ENCODE peak calls at places on chromosomes 11 and 22, in four cellular contexts. B is H9, L is lower lobe of right lung, U is MM.1S. E is an unnamed sample.

GRCh38 chr22:37534445-37534844 is 15.2 kb upstream of the CARD10 start:
- DNase-seq in B (no peak), U (no peak), L (no peak), E (no peak)

GRCh38 chr22:35174398-35174797 is 82.9 kb upstream of the HMGXB4 start:
- DNase-seq in L (no peak), B (no peak), U (no peak), E (no peak)

GRCh38 chr11:125304111-125304639 is 139.6 kb downstream of the PKNOX2 start:
- DNase-seq in U (no peak), B (no peak), L (no peak), E (no peak)

GRCh38 chr11:3231851-3232744 is at the start of gene MRGPRE:
- DNase-seq in L (peak), U (peak), B (peak), E (no peak)

GRCh38 chr22:49789289-49790141 is 38.2 kb downstream of the BRD1 start:
- DNase-seq in L (peak), U (no peak), B (no peak), E (no peak)

GRCh38 chr11:2891901-2892214 is 6.3 kb upstream of the CDKN1C start:
- DNase-seq in L (peak), U (no peak), B (no peak), E (no peak)

GRCh38 chr11:32469791-32470190 is 34.5 kb upstream of the WT1 start:
- DNase-seq in B (no peak), U (no peak), L (no peak), E (no peak)

GRCh38 chr22:38731703-38732161 is 24.1 kb downstream of the SUN2 start:
- DNase-seq in U (no peak), L (no peak), B (no peak), E (no peak)

GRCh38 chr11:83819936-83820549 is 533.9 kb upstream of the CCDC90B start:
- DNase-seq in L (no peak), B (no peak), U (peak), E (peak)

GRCh38 chr11:121886005-121886739 is 229.8 kb downstream of the BLID start:
- DNase-seq in U (no peak), B (no peak), L (no peak), E (no peak)

GRCh38 chr11:79691445-79691844 is 250.6 kb upstream of the TENM4 start:
- DNase-seq in B (no peak), L (no peak), U (no peak), E (no peak)

GRCh38 chr11:34105957-34106504 is 602 bp downstream of the NAT10 start:
- DNase-seq in B (no peak), L (no peak), U (no peak), E (no peak)

GRCh38 chr22:45496451-45496941 is 6.2 kb upstream of the FBLN1 start:
- DNase-seq in U (no peak), L (no peak), B (no peak), E (no peak)

GRCh38 chr11:8317164-8317563 is 53.5 kb upstream of the LMO1 start:
- DNase-seq in U (no peak), L (no peak), B (no peak), E (no peak)

GRCh38 chr22:49487950-49488349 is 339.7 kb downstream of the BRD1 start:
- DNase-seq in L (no peak), U (no peak), B (peak), E (no peak)

GRCh38 chr22:36237462-36238347 is 1.6 kb downstream of the APOL2 start:
- DNase-seq in U (peak), B (peak), L (no peak), E (peak)

DNA sequence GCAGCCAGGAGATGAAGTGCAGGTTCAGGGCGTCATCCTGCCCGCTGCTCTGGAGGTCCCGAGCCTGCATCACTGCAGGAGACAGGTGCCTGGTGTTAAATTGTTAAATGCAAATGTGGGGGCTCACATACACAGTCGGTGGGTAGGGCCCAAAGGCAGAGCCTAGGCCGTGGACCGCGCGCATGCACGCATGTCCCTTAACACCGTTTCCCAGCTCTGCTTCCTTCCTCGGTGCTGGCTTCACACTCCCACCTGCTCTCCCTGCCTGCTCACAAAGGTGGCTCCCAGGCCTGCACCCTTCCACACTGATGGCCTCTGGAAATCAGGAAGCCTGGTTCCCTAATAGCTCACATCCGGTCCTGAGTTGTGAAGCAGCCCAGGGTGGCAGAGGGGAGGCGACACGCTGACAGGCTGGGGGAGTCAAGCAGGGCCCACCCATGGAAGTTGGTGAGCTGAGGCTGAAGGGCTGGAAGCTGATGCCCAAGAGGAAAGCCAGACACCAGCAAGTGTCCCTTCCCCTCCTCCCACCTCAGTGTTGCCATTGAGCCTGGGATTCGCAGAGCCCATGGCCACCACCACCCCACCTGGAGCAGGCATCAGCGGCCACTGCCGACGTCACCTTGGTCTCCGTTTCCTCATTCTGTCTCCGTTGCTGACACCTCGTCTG is 13.7 kb upstream of the CTTN start:
- DNase-seq in U (no peak), L (no peak), B (no peak), E (no peak)
- TF ChIP-seq CTCF in U (no peak), L (no peak), B (no peak), E (no peak)

DNA sequence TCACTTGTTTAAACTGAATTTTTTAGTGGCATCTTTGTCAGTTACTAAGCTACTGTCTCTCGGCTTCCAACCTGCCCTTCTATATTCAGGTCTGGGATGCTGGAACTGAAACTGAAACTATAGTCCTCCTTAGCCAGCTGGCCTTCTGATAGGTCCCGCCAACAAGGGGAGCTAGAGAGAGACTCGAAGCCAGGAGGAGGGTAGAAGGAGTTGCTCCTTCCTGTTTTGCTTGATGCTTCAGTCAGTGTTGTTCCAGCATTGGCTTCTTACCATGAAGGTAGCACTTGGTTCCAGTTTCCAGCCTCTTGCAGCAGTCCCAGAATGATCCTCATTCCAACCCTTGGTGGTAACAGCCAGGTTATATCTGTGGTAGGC is 32.9 kb upstream of the HORMAD2 start:
- DNase-seq in B (peak), L (no peak), U (peak), E (peak)
- TF ChIP-seq CTCF in B (no peak), L (no peak), U (no peak), E (no peak)

GRCh38 chr11:11078344-11078743 is 220.5 kb upstream of the ZBED5 start:
- DNase-seq in U (no peak), L (no peak), B (no peak), E (no peak)
- TF ChIP-seq CTCF in U (no peak), L (no peak), B (peak), E (no peak)

DNA sequence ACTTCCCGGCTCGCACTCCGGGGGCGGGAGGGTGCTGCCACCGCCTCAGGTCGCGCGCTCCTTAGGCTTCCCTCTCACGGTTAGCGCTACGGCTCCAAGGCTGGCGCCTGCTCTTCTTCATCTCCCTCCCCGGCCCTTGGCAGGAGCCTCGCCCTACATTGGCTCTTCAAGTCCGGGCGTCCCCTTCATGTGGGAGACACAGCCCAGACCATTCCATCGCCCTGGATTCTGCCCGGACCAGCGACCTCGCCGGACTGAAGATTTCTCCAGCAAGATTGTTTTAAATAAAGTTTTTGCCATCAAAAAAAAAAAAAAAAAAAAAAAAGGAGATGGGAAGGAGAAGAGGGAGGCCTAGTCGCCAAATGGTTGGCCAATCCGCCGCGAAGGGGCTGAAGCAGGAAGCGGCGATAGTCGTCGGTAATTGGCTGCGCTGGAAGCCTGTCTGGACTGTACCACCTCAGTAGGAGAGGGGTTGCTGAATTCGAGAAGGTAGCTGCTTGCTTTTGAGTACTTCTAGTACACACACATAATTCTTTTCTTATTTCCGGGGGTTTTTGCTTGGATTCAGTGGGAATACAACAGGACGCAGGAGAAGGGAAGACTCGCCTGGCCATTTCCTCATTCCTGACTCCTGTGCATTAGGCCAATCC is 724 bp upstream of the ZDHHC5 start:
- DNase-seq in U (peak), L (peak), B (peak), E (peak)
- TF ChIP-seq CTCF in U (no peak), L (no peak), B (no peak), E (no peak)

GRCh38 chr11:92206441-92206840 is 18.2 kb upstream of the FAT3 start:
- DNase-seq in U (no peak), B (no peak), L (no peak), E (no peak)

GRCh38 chr11:92216789-92217188 is 7.8 kb upstream of the FAT3 start:
- DNase-seq in U (no peak), B (no peak), L (no peak), E (no peak)

GRCh38 chr11:92212530-92212929 is 12.1 kb upstream of the FAT3 start:
- DNase-seq in B (no peak), U (no peak), L (no peak), E (no peak)

DNA sequence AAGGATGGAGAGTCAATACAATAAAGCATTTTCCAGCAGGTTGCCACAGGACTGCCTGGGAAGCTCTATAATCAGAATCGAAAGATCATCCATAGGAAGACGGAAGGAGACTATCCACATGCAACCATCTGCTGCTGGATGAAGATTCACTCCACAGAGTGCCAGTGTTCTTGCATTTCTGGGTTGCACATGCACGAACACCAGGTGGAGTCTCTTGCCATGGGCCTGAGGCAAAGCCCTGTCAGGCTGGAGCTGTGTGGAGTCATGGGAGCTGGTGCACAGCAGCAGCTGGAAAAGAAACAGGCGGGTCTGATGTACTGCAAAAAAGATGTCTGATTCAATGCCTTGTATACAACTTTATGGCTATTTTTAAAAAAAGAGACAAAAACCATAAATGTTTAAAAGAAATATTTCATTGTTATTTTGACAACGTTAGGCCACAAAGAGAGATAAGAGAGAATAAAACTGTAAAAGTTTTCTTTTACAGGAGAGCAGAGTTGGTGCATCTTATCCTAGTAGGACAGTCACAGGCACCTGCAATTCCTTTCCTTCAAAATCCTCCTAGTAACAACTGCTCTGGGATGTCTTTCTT is 12.9 kb upstream of the FAT3 start:
- DNase-seq in L (no peak), U (no peak), B (peak), E (no peak)
- TF ChIP-seq CTCF in L (peak), U (no peak), B (peak), E (no peak)

GRCh38 chr11:76674517-76675400 is 4.2 kb upstream of the LRRC32 start:
- DNase-seq in B (no peak), L (no peak), U (no peak), E (peak)
- TF ChIP-seq CTCF in B (peak), L (no peak), U (no peak), E (no peak)

DNA sequence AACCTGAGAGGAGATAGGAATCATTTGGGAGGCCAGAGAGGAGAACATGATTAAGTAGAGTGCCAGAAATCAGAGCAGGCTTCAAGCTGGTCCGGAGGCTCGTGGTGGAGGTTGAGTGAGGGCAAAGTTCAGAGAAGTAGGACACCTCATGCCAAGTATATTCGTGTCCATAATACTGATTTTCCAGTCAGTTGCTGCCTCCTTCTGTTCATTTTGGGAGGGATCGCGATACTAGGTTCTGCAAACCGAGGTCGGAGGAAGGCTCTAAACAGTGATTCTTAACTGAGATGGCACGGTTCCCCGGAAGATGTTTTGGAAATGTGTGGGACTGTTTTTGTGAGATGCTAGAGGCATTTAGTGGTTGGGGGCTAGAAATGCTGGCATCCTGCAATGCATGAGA is 13.6 kb upstream of the CD3E start:
- DNase-seq in L (no peak), U (no peak), B (peak), E (peak)
- TF ChIP-seq CTCF in L (peak), U (peak), B (peak), E (peak)

GRCh38 chr11:43573873-43574272 is 106.7 kb upstream of the HSD17B12 start:
- DNase-seq in B (no peak), U (no peak), L (no peak), E (no peak)

GRCh38 chr11:43576834-43577521 is 103.6 kb upstream of the HSD17B12 start:
- DNase-seq in B (peak), L (no peak), U (peak), E (peak)

GRCh38 chr11:43574949-43575915 is 105.3 kb upstream of the HSD17B12 start:
- DNase-seq in B (no peak), U (no peak), L (no peak), E (peak)

GRCh38 chr11:43575931-43576833 is 104.4 kb upstream of the HSD17B12 start:
- DNase-seq in U (no peak), L (no peak), B (no peak), E (no peak)

DNA sequence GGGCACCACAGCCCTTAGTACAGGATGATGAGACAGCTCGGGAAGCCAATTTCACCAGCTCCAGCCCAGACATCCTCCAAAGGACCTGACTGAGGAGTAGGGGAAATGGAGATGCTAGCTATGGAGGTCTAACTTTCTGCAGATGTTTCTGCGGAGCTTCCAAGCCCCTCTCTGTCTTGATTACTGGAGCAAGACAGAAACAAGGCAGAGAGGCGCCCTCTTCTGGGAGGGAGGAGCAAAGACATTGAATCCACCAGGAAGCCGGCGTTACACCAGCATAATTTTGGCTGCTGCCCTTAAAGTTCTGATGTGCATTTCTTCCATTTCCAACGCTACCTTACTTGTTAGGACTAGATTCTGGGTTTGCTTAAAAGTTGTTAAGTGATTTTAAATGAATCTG is 107.3 kb upstream of the HSD17B12 start:
- DNase-seq in B (peak), L (no peak), U (peak), E (peak)
- TF ChIP-seq CTCF in B (peak), L (peak), U (peak), E (peak)

E was measured in GM20000.